ENCODE peak calls at places on chromosomes 13 and 19, in four cellular contexts. One of them, this sample, is unnamed.

GRCh38 chr19:17565611-17566010 is 10.2 kb downstream of the COLGALT1 start:
- DNase-seq in adrenal gland: no peak
- DNase-seq in A549: peak; percentile 72
- DNase-seq in thyroid gland: no peak
- DNase-seq in this sample: no peak

GRCh38 chr13:59931621-59932020 is 232.1 kb downstream of the DIAPH3 start:
- DNase-seq in adrenal gland: no peak
- DNase-seq in A549: no peak
- DNase-seq in thyroid gland: no peak
- DNase-seq in this sample: no peak

GRCh38 chr13:40897058-40897457 is 107.6 kb downstream of the SLC25A15 start:
- DNase-seq in adrenal gland: no peak
- DNase-seq in A549: no peak
- DNase-seq in thyroid gland: no peak
- DNase-seq in this sample: no peak

GRCh38 chr13:19575230-19575629 is 13.9 kb upstream of the TPTE2 start:
- DNase-seq in adrenal gland: no peak
- DNase-seq in A549: no peak
- DNase-seq in thyroid gland: no peak
- DNase-seq in this sample: no peak

GRCh38 chr13:46119883-46120614 is 15.2 kb upstream of the CPB2 start:
- DNase-seq in adrenal gland: peak; percentile 38
- DNase-seq in A549: peak; percentile 28
- DNase-seq in thyroid gland: peak; percentile 87
- DNase-seq in this sample: no peak

GRCh38 chr19:12715929-12716328 is 7.8 kb downstream of the TNPO2 start:
- DNase-seq in adrenal gland: no peak
- DNase-seq in A549: no peak
- DNase-seq in thyroid gland: no peak
- DNase-seq in this sample: no peak

GRCh38 chr13:45007823-45008222 is 18.5 kb downstream of the GPALPP1 start:
- DNase-seq in adrenal gland: no peak
- DNase-seq in A549: no peak
- DNase-seq in thyroid gland: no peak
- DNase-seq in this sample: no peak

GRCh38 chr13:84400711-84401110 is 518.4 kb upstream of the SLITRK1 start:
- DNase-seq in adrenal gland: no peak
- DNase-seq in A549: no peak
- DNase-seq in thyroid gland: no peak
- DNase-seq in this sample: no peak

GRCh38 chr19:45739498-45740439 is 6.5 kb downstream of the MEIOSIN start:
- DNase-seq in adrenal gland: no peak
- DNase-seq in A549: peak; percentile 55
- DNase-seq in thyroid gland: no peak
- DNase-seq in this sample: no peak

GRCh38 chr19:40600086-40600917 is 867 bp upstream of the LTBP4 start:
- DNase-seq in adrenal gland: peak; percentile 47
- DNase-seq in A549: no peak
- DNase-seq in thyroid gland: no peak
- DNase-seq in this sample: no peak

GRCh38 chr13:45422731-45423130 is 4.6 kb upstream of the SLC25A30 start:
- DNase-seq in adrenal gland: no peak
- DNase-seq in A549: no peak
- DNase-seq in thyroid gland: no peak
- DNase-seq in this sample: no peak

GRCh38 chr13:44160549-44161278 is 212.9 kb upstream of the SERP2 start:
- DNase-seq in adrenal gland: no peak
- DNase-seq in A549: no peak
- DNase-seq in thyroid gland: no peak
- DNase-seq in this sample: no peak

GRCh38 chr19:16836115-16836905 is 7.1 kb downstream of the SIN3B start:
- DNase-seq in adrenal gland: no peak
- DNase-seq in A549: no peak
- DNase-seq in thyroid gland: no peak
- DNase-seq in this sample: no peak

GRCh38 chr19:14333101-14333871 is 48.0 kb upstream of the ADGRE5 start:
- DNase-seq in adrenal gland: peak; percentile 20
- DNase-seq in A549: peak; percentile 61
- DNase-seq in thyroid gland: no peak
- DNase-seq in this sample: no peak

GRCh38 chr19:2653717-2654584 is 48.5 kb downstream of the GNG7 start:
- DNase-seq in adrenal gland: peak; percentile 67
- DNase-seq in A549: no peak
- DNase-seq in thyroid gland: no peak
- DNase-seq in this sample: no peak

GRCh38 chr19:18155095-18156087 is 2.4 kb downstream of the PIK3R2 start:
- DNase-seq in adrenal gland: peak; percentile 79
- DNase-seq in A549: no peak
- DNase-seq in thyroid gland: no peak
- DNase-seq in this sample: no peak

GRCh38 chr19:12293771-12294307 is 844 bp downstream of the ZNF44 start:
- DNase-seq in adrenal gland: peak; percentile 86
- DNase-seq in A549: peak; percentile 55
- DNase-seq in thyroid gland: peak; percentile 75
- DNase-seq in this sample: no peak

GRCh38 chr13:82747948-82748347 is 1134.3 kb downstream of the SLITRK1 start:
- DNase-seq in adrenal gland: no peak
- DNase-seq in A549: no peak
- DNase-seq in thyroid gland: no peak
- DNase-seq in this sample: no peak

GRCh38 chr13:61247149-61247936 is 168.3 kb downstream of the PCDH20 start:
- DNase-seq in adrenal gland: no peak
- DNase-seq in A549: no peak
- DNase-seq in thyroid gland: no peak
- DNase-seq in this sample: no peak

GRCh38 chr13:102707465-102707864 is 12.6 kb upstream of the METTL21C start:
- DNase-seq in adrenal gland: no peak
- DNase-seq in A549: peak; percentile 32
- DNase-seq in thyroid gland: no peak
- DNase-seq in this sample: no peak

GRCh38 chr19:35055715-35056179 is 14.2 kb downstream of the HPN start:
- DNase-seq in adrenal gland: no peak
- DNase-seq in A549: peak; percentile 51
- DNase-seq in thyroid gland: no peak
- DNase-seq in this sample: no peak

GRCh38 chr19:58355891-58356235 is 2.6 kb upstream of the A1BG start:
- DNase-seq in adrenal gland: no peak
- DNase-seq in A549: no peak
- DNase-seq in thyroid gland: no peak
- DNase-seq in this sample: no peak

GRCh38 chr19:2273356-2274184 is 8.4 kb downstream of the PEAK3 start:
- DNase-seq in adrenal gland: peak; percentile 75
- DNase-seq in A549: peak; percentile 86
- DNase-seq in thyroid gland: peak; percentile 69
- DNase-seq in this sample: no peak

GRCh38 chr13:31424130-31424729 is 224.5 kb downstream of the B3GLCT start:
- DNase-seq in adrenal gland: peak; percentile 84
- DNase-seq in A549: peak; percentile 75
- DNase-seq in thyroid gland: peak; percentile 83
- DNase-seq in this sample: no peak

GRCh38 chr19:2084993-2085720 is 11.0 kb downstream of the MOB3A start:
- DNase-seq in adrenal gland: peak; percentile 63
- DNase-seq in A549: no peak
- DNase-seq in thyroid gland: peak; percentile 58
- DNase-seq in this sample: no peak

GRCh38 chr13:77406644-77407440 is 79.9 kb upstream of the MYCBP2 start:
- DNase-seq in adrenal gland: no peak
- DNase-seq in A549: no peak
- DNase-seq in thyroid gland: no peak
- DNase-seq in this sample: no peak

GRCh38 chr19:18700501-18701249 is 17.2 kb downstream of the CRTC1 start:
- DNase-seq in adrenal gland: peak; percentile 79
- DNase-seq in A549: no peak
- DNase-seq in thyroid gland: peak; percentile 95
- DNase-seq in this sample: no peak

GRCh38 chr19:35166100-35167063 is 11.8 kb downstream of the FXYD5 start:
- DNase-seq in adrenal gland: no peak
- DNase-seq in A549: no peak
- DNase-seq in thyroid gland: no peak
- DNase-seq in this sample: peak; percentile 56

GRCh38 chr13:43364210-43365041 is 341.0 kb downstream of the DNAJC15 start:
- DNase-seq in adrenal gland: peak; percentile 47
- DNase-seq in A549: no peak
- DNase-seq in thyroid gland: no peak
- DNase-seq in this sample: no peak

GRCh38 chr19:8494158-8494557 is 8.3 kb downstream of the PRAM1 start:
- DNase-seq in adrenal gland: no peak
- DNase-seq in A549: no peak
- DNase-seq in thyroid gland: no peak
- DNase-seq in this sample: no peak

GRCh38 chr19:17075860-17076538 is 422 bp downstream of the MYO9B start:
- DNase-seq in adrenal gland: peak; percentile 42
- DNase-seq in A549: no peak
- DNase-seq in thyroid gland: peak; percentile 36
- DNase-seq in this sample: no peak

GRCh38 chr19:913080-913748 is at the start of gene R3HDM4:
- DNase-seq in adrenal gland: peak; percentile 58
- DNase-seq in A549: peak; percentile 54
- DNase-seq in thyroid gland: peak; percentile 78
- DNase-seq in this sample: no peak

GRCh38 chr19:4144666-4145261 is 8.7 kb upstream of the CREB3L3 start:
- DNase-seq in adrenal gland: peak; percentile 87
- DNase-seq in A549: peak; percentile 77
- DNase-seq in thyroid gland: no peak
- DNase-seq in this sample: no peak

GRCh38 chr19:18843960-18844359 is 12.2 kb downstream of the UPF1 start:
- DNase-seq in adrenal gland: no peak
- DNase-seq in A549: no peak
- DNase-seq in thyroid gland: no peak
- DNase-seq in this sample: no peak

GRCh38 chr19:44003461-44004134 is 841 bp downstream of the ZNF230 start:
- DNase-seq in adrenal gland: no peak
- DNase-seq in A549: no peak
- DNase-seq in thyroid gland: no peak
- DNase-seq in this sample: no peak

GRCh38 chr13:83622422-83622784 is 259.9 kb downstream of the SLITRK1 start:
- DNase-seq in adrenal gland: no peak
- DNase-seq in A549: no peak
- DNase-seq in thyroid gland: no peak
- DNase-seq in this sample: no peak

GRCh38 chr13:89923731-89924130 is 1423.8 kb upstream of the MIR17HG start:
- DNase-seq in adrenal gland: no peak
- DNase-seq in A549: no peak
- DNase-seq in thyroid gland: no peak
- DNase-seq in this sample: no peak

GRCh38 chr13:85431720-85432119 is 367.5 kb downstream of the SLITRK6 start:
- DNase-seq in adrenal gland: no peak
- DNase-seq in A549: no peak
- DNase-seq in thyroid gland: no peak
- DNase-seq in this sample: no peak

GRCh38 chr13:111533900-111534645 is 213.6 kb downstream of the TEX29 start:
- DNase-seq in adrenal gland: no peak
- DNase-seq in A549: no peak
- DNase-seq in thyroid gland: no peak
- DNase-seq in this sample: no peak

GRCh38 chr19:23249911-23250649 is at the start of gene ZNF724:
- DNase-seq in adrenal gland: peak; percentile 96
- DNase-seq in A549: peak; percentile 96
- DNase-seq in thyroid gland: peak; percentile 95
- DNase-seq in this sample: peak; percentile 96
- TF ChIP-seq POLR2A in adrenal gland: no peak
- TF ChIP-seq POLR2A in A549: no peak
- TF ChIP-seq POLR2A in thyroid gland: no peak
- TF ChIP-seq POLR2A in this sample: no peak

GRCh38 chr13:29785978-29786377 is 64.4 kb downstream of the UBL3 start:
- DNase-seq in adrenal gland: no peak
- DNase-seq in A549: no peak
- DNase-seq in thyroid gland: no peak
- DNase-seq in this sample: no peak
- H3K9me3 ChIP-seq in adrenal gland: no peaks in the 10 kb centered on the region
- H3K9me3 ChIP-seq in A549: no peaks in the 10 kb centered on the region
- H3K9me3 ChIP-seq in thyroid gland: no peaks in the 10 kb centered on the region
- H3K9me3 ChIP-seq in this sample: no peaks in the 10 kb centered on the region

GRCh38 chr13:95248953-95249352 is 52.3 kb downstream of the ABCC4 start:
- DNase-seq in adrenal gland: no peak
- DNase-seq in A549: no peak
- DNase-seq in thyroid gland: no peak
- DNase-seq in this sample: no peak

GRCh38 chr13:95246292-95247082 is 54.8 kb downstream of the ABCC4 start:
- DNase-seq in adrenal gland: no peak
- DNase-seq in A549: no peak
- DNase-seq in thyroid gland: peak; percentile 13
- DNase-seq in this sample: no peak

GRCh38 chr13:95245072-95245471 is 56.2 kb downstream of the ABCC4 start:
- DNase-seq in adrenal gland: no peak
- DNase-seq in A549: no peak
- DNase-seq in thyroid gland: no peak
- DNase-seq in this sample: no peak

GRCh38 chr13:95250961-95251360 is 50.3 kb downstream of the ABCC4 start:
- DNase-seq in adrenal gland: no peak
- DNase-seq in A549: no peak
- DNase-seq in thyroid gland: no peak
- DNase-seq in this sample: no peak

GRCh38 chr13:95247857-95248256 is 53.4 kb downstream of the ABCC4 start:
- DNase-seq in adrenal gland: no peak
- DNase-seq in A549: no peak
- DNase-seq in thyroid gland: no peak
- DNase-seq in this sample: no peak
- TF ChIP-seq POLR2A in adrenal gland: no peak
- TF ChIP-seq POLR2A in A549: no peak
- TF ChIP-seq POLR2A in thyroid gland: no peak
- TF ChIP-seq POLR2A in this sample: no peak

GRCh38 chr19:6287269-6287885 is 7.6 kb upstream of the MLLT1 start:
- DNase-seq in adrenal gland: no peak
- DNase-seq in A549: no peak
- DNase-seq in thyroid gland: no peak
- DNase-seq in this sample: no peak

GRCh38 chr19:6292006-6292405 is 12.2 kb upstream of the MLLT1 start:
- DNase-seq in adrenal gland: no peak
- DNase-seq in A549: no peak
- DNase-seq in thyroid gland: no peak
- DNase-seq in this sample: no peak

GRCh38 chr19:6286676-6287075 is 6.9 kb upstream of the MLLT1 start:
- DNase-seq in adrenal gland: no peak
- DNase-seq in A549: peak; percentile 13
- DNase-seq in thyroid gland: no peak
- DNase-seq in this sample: no peak

DNA sequence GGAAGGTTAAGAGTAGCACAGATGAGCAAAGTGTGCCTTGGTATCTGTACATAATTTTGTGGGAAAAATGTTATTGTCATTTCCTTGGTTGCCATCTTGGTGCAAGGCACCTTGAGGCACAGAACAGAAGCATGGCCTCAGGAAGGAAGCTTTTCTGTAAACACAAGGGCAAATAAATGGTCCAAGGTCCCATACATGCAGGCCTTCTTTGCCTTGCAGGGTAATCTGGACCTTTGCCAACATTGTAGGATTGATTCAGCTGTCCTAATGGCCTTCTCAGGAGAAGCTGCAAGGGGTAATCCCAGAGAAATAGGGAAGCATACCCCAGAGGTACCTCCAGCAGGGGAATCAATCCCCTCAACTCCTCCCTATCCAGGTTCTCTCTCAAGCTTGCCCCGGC is 9.0 kb upstream of the MLLT1 start:
- DNase-seq in adrenal gland: no peak
- DNase-seq in A549: no peak
- DNase-seq in thyroid gland: no peak
- DNase-seq in this sample: no peak
- H3K9me3 ChIP-seq in adrenal gland: no peaks in the 10 kb centered on the region
- H3K9me3 ChIP-seq in A549: peaks cover 15% of the 10 kb centered on the region
- H3K9me3 ChIP-seq in thyroid gland: peaks cover 9% of the 10 kb centered on the region
- H3K9me3 ChIP-seq in this sample: peaks cover 50% of the 10 kb centered on the region

GRCh38 chr19:55081773-55082022 is 6.0 kb downstream of the EPS8L1 start:
- DNase-seq in adrenal gland: no peak
- DNase-seq in A549: no peak
- DNase-seq in thyroid gland: no peak
- DNase-seq in this sample: no peak
- TF ChIP-seq POLR2A in adrenal gland: no peak
- TF ChIP-seq POLR2A in A549: no peak
- TF ChIP-seq POLR2A in thyroid gland: no peak
- TF ChIP-seq POLR2A in this sample: no peak